ENCODE peak calls at places on chromosomes 7 and 10, in four cellular contexts. B is neuronal stem cell, K is endothelial cell of umbilical vein, V is breast epithelium. C is an unnamed sample.
A peak's percentile ranks its signal among the peaks of the same experiment; 100 is the strongest.

GRCh38 chr7:78226059-78226658 is 427.6 kb downstream of the PHTF2 start:
- DNase-seq in B (peak; percentile 30), K (peak; percentile 25), V (no peak), C (peak; percentile 35)

GRCh38 chr7:120919466-120919865 is 31.1 kb upstream of the ING3 start:
- DNase-seq in K (no peak), B (no peak), V (no peak), C (no peak)

GRCh38 chr10:69315610-69316312 is 37.5 kb downstream of the HK1 start:
- DNase-seq in B (no peak), K (no peak), V (no peak), C (no peak)

GRCh38 chr10:24435374-24435773 is 226.4 kb downstream of the KIAA1217 start:
- DNase-seq in K (no peak), B (no peak), V (no peak), C (no peak)

GRCh38 chr10:16016688-16017087 is 156.4 kb upstream of the MINDY3 start:
- DNase-seq in B (no peak), K (peak; percentile 12), V (no peak), C (no peak)

GRCh38 chr7:69599211-69599878 is 1.1 kb downstream of the AUTS2 start:
- DNase-seq in K (no peak), B (peak; percentile 48), V (no peak), C (no peak)

GRCh38 chr7:18399624-18400235 is 95.8 kb upstream of the HDAC9 start:
- DNase-seq in K (no peak), V (no peak), B (no peak), C (no peak)

GRCh38 chr7:44284881-44285541 is 40.4 kb downstream of the CAMK2B start:
- DNase-seq in V (no peak), B (no peak), K (no peak), C (peak; percentile 19)

GRCh38 chr10:81603106-81603620 is 271.8 kb upstream of the NRG3 start:
- DNase-seq in K (no peak), V (no peak), B (no peak), C (no peak)

GRCh38 chr10:79102056-79102874 is 33.5 kb downstream of the ZMIZ1 start:
- DNase-seq in K (peak; percentile 35), V (peak; percentile 57), B (no peak), C (no peak)

GRCh38 chr7:121752706-121753105 is 120.3 kb upstream of the PTPRZ1 start:
- DNase-seq in B (no peak), K (no peak), V (no peak), C (no peak)

GRCh38 chr7:141640239-141640840 is 61.6 kb downstream of the DENND11 start:
- DNase-seq in K (no peak), V (no peak), B (no peak), C (no peak)

GRCh38 chr10:102645388-102645740 is 1.1 kb downstream of the TRIM8 start:
- DNase-seq in V (peak; percentile 85), B (peak; percentile 56), K (peak; percentile 85), C (peak; percentile 54)

GRCh38 chr10:16116404-16117304 is 256.3 kb upstream of the MINDY3 start:
- DNase-seq in K (peak; percentile 33), B (no peak), V (no peak), C (no peak)

GRCh38 chr10:77511498-77512218 is 126.0 kb downstream of the KCNMA1 start:
- DNase-seq in K (no peak), V (no peak), B (peak; percentile 21), C (no peak)

GRCh38 chr7:99514050-99514449 is 9.6 kb downstream of the ZKSCAN5 start:
- DNase-seq in V (no peak), K (no peak), B (no peak), C (no peak)

GRCh38 chr7:25557379-25557916 is 329.2 kb upstream of the NPVF start:
- DNase-seq in V (no peak), K (no peak), B (no peak), C (no peak)

GRCh38 chr7:117186218-117186617 is 136.6 kb downstream of the WNT2 start:
- DNase-seq in B (no peak), K (no peak), V (no peak), C (no peak)

GRCh38 chr10:124600051-124600880 is 138.6 kb downstream of the LHPP start:
- DNase-seq in B (no peak), V (no peak), K (no peak), C (no peak)

GRCh38 chr7:103445228-103446020 is 583 bp downstream of the SLC26A5 start:
- DNase-seq in B (peak; percentile 17), K (peak; percentile 5), V (no peak), C (no peak)

GRCh38 chr7:105487559-105488218 is 34.4 kb downstream of the PUS7 start:
- DNase-seq in B (peak; percentile 2), V (no peak), K (peak; percentile 100), C (no peak)

GRCh38 chr7:50780436-50780835 is 2.3 kb downstream of the GRB10 start:
- DNase-seq in V (no peak), K (no peak), B (no peak), C (no peak)

GRCh38 chr10:114681542-114681941 is 23.5 kb upstream of the ABLIM1 start:
- DNase-seq in B (no peak), V (no peak), K (peak; percentile 71), C (no peak)

GRCh38 chr7:97017197-97018125 is 7.2 kb downstream of the DLX5 start:
- DNase-seq in K (no peak), V (no peak), B (peak; percentile 8), C (no peak)

GRCh38 chr7:380226-380550 is 90.2 kb downstream of the FOXL3 start:
- DNase-seq in K (no peak), B (peak; percentile 46), V (no peak), C (no peak)

GRCh38 chr10:33532901-33533300 is 198.4 kb upstream of the NRP1 start:
- DNase-seq in B (no peak), K (no peak), V (no peak), C (no peak)

GRCh38 chr7:151923097-151923876 is 33.0 kb upstream of the GALNTL5 start:
- DNase-seq in B (no peak), K (no peak), V (peak; percentile 52), C (peak; percentile 34)

GRCh38 chr10:110686037-110686436 is 41.9 kb downstream of the RBM20 start:
- DNase-seq in B (no peak), V (no peak), K (no peak), C (no peak)

C was measured in omental fat pad.